ENCODE peak calls at places on chromosomes 12 and 14, in six cellular contexts. G, F, P, J, Z and Q are unnamed samples.
A peak's percentile ranks its signal among the peaks of the same experiment; 100 is the strongest.

GRCh38 chr12:109760930-109761630 is 47.5 kb downstream of the FAM222A start:
- DNase-seq in G (no peak), F (no peak), P (no peak), J (no peak), Z (no peak), Q (no peak)

GRCh38 chr14:91985008-91985407 is 37.5 kb upstream of the FBLN5 start:
- DNase-seq in G (no peak), F (peak; percentile 24), P (no peak), J (peak; percentile 43), Z (peak; percentile 56), Q (peak; percentile 64)

GRCh38 chr14:101922866-101923265 is 41.5 kb upstream of the DYNC1H1 start:
- DNase-seq in G (no peak), F (no peak), P (no peak), J (no peak), Z (no peak), Q (no peak)

GRCh38 chr14:99029150-99029915 is 242.7 kb downstream of the BCL11B start:
- DNase-seq in G (no peak), F (no peak), P (no peak), J (no peak), Z (no peak), Q (no peak)

GRCh38 chr12:31106101-31106803 is 32.6 kb downstream of the DDX11 start:
- DNase-seq in G (no peak), F (no peak), P (no peak), J (no peak), Z (no peak), Q (no peak)

GRCh38 chr14:51533160-51533559 is 118.5 kb upstream of the FRMD6 start:
- DNase-seq in G (no peak), F (no peak), P (no peak), J (no peak), Z (peak; percentile 86), Q (peak; percentile 88)

GRCh38 chr14:90273532-90273931 is 17.2 kb downstream of the PSMC1 start:
- DNase-seq in G (no peak), F (no peak), P (no peak), J (peak; percentile 21), Z (no peak), Q (no peak)

GRCh38 chr14:99125113-99125512 is 146.9 kb downstream of the BCL11B start:
- DNase-seq in G (no peak), F (no peak), P (no peak), J (no peak), Z (no peak), Q (no peak)

GRCh38 chr12:45477526-45477925 is 252.0 kb upstream of the ARID2 start:
- DNase-seq in G (no peak), F (no peak), P (no peak), J (peak; percentile 60), Z (peak; percentile 62), Q (no peak)

GRCh38 chr12:124340080-124340900 is 45.4 kb downstream of the RFLNA start:
- DNase-seq in G (no peak), F (no peak), P (no peak), J (no peak), Z (no peak), Q (no peak)

GRCh38 chr14:68198713-68199464 is 379.3 kb downstream of the RAD51B start:
- DNase-seq in G (no peak), F (no peak), P (no peak), J (peak; percentile 84), Z (no peak), Q (no peak)

GRCh38 chr12:2003676-2004112 is 563 bp downstream of the DCP1B start:
- DNase-seq in G (no peak), F (no peak), P (no peak), J (peak; percentile 58), Z (peak; percentile 23), Q (peak; percentile 23)

GRCh38 chr12:67915335-67915851 is 73.9 kb upstream of the IFNG-AS1 start:
- DNase-seq in G (no peak), F (no peak), P (no peak), J (no peak), Z (no peak), Q (no peak)

GRCh38 chr12:27826076-27826475 is 46.0 kb upstream of the MANSC4 start:
- DNase-seq in G (no peak), F (no peak), P (no peak), J (no peak), Z (no peak), Q (no peak)

GRCh38 chr12:124434364-124434763 is 133.0 kb downstream of the NCOR2 start:
- DNase-seq in G (no peak), F (no peak), P (no peak), J (no peak), Z (no peak), Q (no peak)

GRCh38 chr14:31024577-31025334 is 693 bp upstream of the AP4S1 start:
- DNase-seq in G (no peak), F (no peak), P (no peak), J (no peak), Z (no peak), Q (no peak)

GRCh38 chr12:54229624-54230212 is 40.9 kb upstream of the SMUG1 start:
- DNase-seq in G (no peak), F (peak; percentile 92), P (no peak), J (peak; percentile 91), Z (peak; percentile 95), Q (peak; percentile 94)

GRCh38 chr12:108955225-108955835 is 65.5 kb downstream of the SVOP start:
- DNase-seq in G (no peak), F (no peak), P (no peak), J (peak; percentile 39), Z (peak; percentile 31), Q (peak; percentile 21)

GRCh38 chr14:51304428-51304827 is 64.4 kb downstream of the TMX1 start:
- DNase-seq in G (no peak), F (no peak), P (no peak), J (no peak), Z (peak; percentile 71), Q (peak; percentile 63)

GRCh38 chr14:36054353-36055051 is 122.0 kb downstream of the PTCSC3 start:
- DNase-seq in G (no peak), F (no peak), P (no peak), J (no peak), Z (no peak), Q (no peak)

GRCh38 chr14:91149462-91149861 is 35.6 kb downstream of the DGLUCY start:
- DNase-seq in G (no peak), F (peak; percentile 99), P (no peak), J (peak; percentile 98), Z (peak; percentile 100), Q (peak; percentile 99)

GRCh38 chr14:60266021-60266937 is 17.3 kb downstream of the PPM1A start:
- DNase-seq in G (peak; percentile 27), F (no peak), P (no peak), J (peak; percentile 33), Z (peak; percentile 9), Q (peak; percentile 12)

GRCh38 chr12:132125736-132126135 is 18.4 kb downstream of the DDX51 start:
- DNase-seq in G (no peak), F (no peak), P (no peak), J (no peak), Z (no peak), Q (no peak)

GRCh38 chr12:71157601-71158233 is at the start of gene TSPAN8:
- DNase-seq in G (no peak), F (no peak), P (no peak), J (no peak), Z (no peak), Q (peak; percentile 3)

GRCh38 chr14:69880051-69880487 is 853 bp downstream of the SMOC1 start:
- DNase-seq in G (no peak), F (no peak), P (no peak), J (no peak), Z (no peak), Q (no peak)

GRCh38 chr12:104473374-104473983 is 16.7 kb downstream of the CHST11 start:
- DNase-seq in G (no peak), F (no peak), P (no peak), J (no peak), Z (no peak), Q (peak; percentile 10)

GRCh38 chr12:60279224-60279623 is 683.4 kb downstream of the SLC16A7 start:
- DNase-seq in G (no peak), F (peak; percentile 44), P (no peak), J (peak; percentile 30), Z (peak; percentile 36), Q (peak; percentile 23)

GRCh38 chr12:68477256-68477655 is 133.4 kb upstream of the RAP1B start:
- DNase-seq in G (no peak), F (no peak), P (no peak), J (no peak), Z (peak; percentile 48), Q (peak; percentile 25)

GRCh38 chr12:80877706-80878384 is 59.9 kb downstream of the LIN7A start:
- DNase-seq in G (no peak), F (no peak), P (peak; percentile 69), J (peak; percentile 44), Z (no peak), Q (peak; percentile 46)

GRCh38 chr14:64294672-64295413 is 672 bp upstream of the ESR2 start:
- DNase-seq in G (peak; percentile 7), F (peak; percentile 20), P (peak; percentile 25), J (peak; percentile 62), Z (peak; percentile 24), Q (peak; percentile 72)

GRCh38 chr12:94498073-94498472 is 38.4 kb upstream of the CEP83 start:
- DNase-seq in G (no peak), F (no peak), P (no peak), J (no peak), Z (no peak), Q (peak; percentile 3)

GRCh38 chr12:5185435-5186069 is 141.9 kb downstream of the KCNA5 start:
- DNase-seq in G (no peak), F (no peak), P (no peak), J (no peak), Z (no peak), Q (no peak)

GRCh38 chr12:57889541-57889989 is 43.0 kb upstream of the CTDSP2 start:
- DNase-seq in G (no peak), F (peak; percentile 70), P (no peak), J (peak; percentile 98), Z (peak; percentile 97), Q (no peak)

GRCh38 chr14:91352101-91352500 is 65.5 kb downstream of the CCDC88C start:
- DNase-seq in G (no peak), F (no peak), P (no peak), J (peak; percentile 41), Z (peak; percentile 12), Q (no peak)

GRCh38 chr14:93619176-93619793 is 169.0 kb downstream of the PRIMA1 start:
- DNase-seq in G (peak; percentile 10), F (no peak), P (peak; percentile 52), J (peak; percentile 58), Z (peak; percentile 44), Q (peak; percentile 43)

GRCh38 chr14:105328678-105329390 is 14.3 kb downstream of the PACS2 start:
- DNase-seq in G (no peak), F (no peak), P (no peak), J (no peak), Z (no peak), Q (peak; percentile 30)